ENCODE peak calls at places on chromosomes 16 and 17, in five cellular contexts. T is IMR-90, Q is H9, I is neuronal stem cell, P is mesenchymal stem cell. M is an unnamed sample.
A peak's percentile ranks its signal among the peaks of the same experiment; 100 is the strongest.

GRCh38 chr17:78416791-78417530 is 38.5 kb downstream of the PGS1 start:
- DNase-seq in T (no peak), Q (no peak), I (no peak), P (peak; percentile 95), M (no peak)

GRCh38 chr17:78462148-78462547 is 83.7 kb downstream of the PGS1 start:
- DNase-seq in T (no peak), Q (no peak), I (no peak), P (no peak), M (no peak)

GRCh38 chr17:48834973-48835372 is 4.1 kb downstream of the CALCOCO2 start:
- DNase-seq in T (no peak), Q (no peak), I (no peak), P (no peak), M (no peak)

GRCh38 chr16:85235988-85236831 is 123.9 kb upstream of the CIBAR2 start:
- DNase-seq in T (no peak), Q (no peak), I (no peak), P (peak; percentile 67), M (no peak)

GRCh38 chr17:27993723-27994310 is 48.7 kb upstream of the NLK start:
- DNase-seq in T (no peak), Q (no peak), I (no peak), P (no peak), M (no peak)

GRCh38 chr17:2023692-2024571 is 1.2 kb downstream of the RTN4RL1 start:
- DNase-seq in T (peak; percentile 41), Q (peak; percentile 92), I (peak; percentile 93), P (peak; percentile 43), M (peak; percentile 97)

GRCh38 chr17:58184308-58184985 is 8.1 kb upstream of the EPX start:
- DNase-seq in T (peak; percentile 47), Q (peak; percentile 88), I (peak; percentile 15), P (no peak), M (peak; percentile 88)

GRCh38 chr16:24568392-24568791 is 29.0 kb downstream of the RBBP6 start:
- DNase-seq in T (peak; percentile 43), Q (no peak), I (no peak), P (no peak), M (no peak)

GRCh38 chr16:16166952-16167351 is 56.3 kb downstream of the ABCC6 start:
- DNase-seq in T (no peak), Q (no peak), I (no peak), P (no peak), M (no peak)

GRCh38 chr16:86566966-86567700 is 504 bp downstream of the FOXC2 start:
- DNase-seq in T (peak; percentile 62), Q (peak; percentile 67), I (no peak), P (peak; percentile 75), M (peak; percentile 64)

GRCh38 chr16:50066482-50067289 is 916 bp downstream of the HEATR3 start:
- DNase-seq in T (no peak), Q (no peak), I (peak; percentile 24), P (no peak), M (no peak)

GRCh38 chr17:5788266-5788900 is 204.1 kb upstream of the NLRP1 start:
- DNase-seq in T (peak; percentile 75), Q (no peak), I (no peak), P (peak; percentile 61), M (peak; percentile 81)

GRCh38 chr17:62807812-62808575 is at the start of gene MARCHF10:
- DNase-seq in T (no peak), Q (peak; percentile 80), I (peak; percentile 60), P (no peak), M (peak; percentile 42)

GRCh38 chr16:31108035-31108793 is at the start of gene BCKDK:
- DNase-seq in T (peak; percentile 60), Q (peak; percentile 80), I (peak; percentile 51), P (peak; percentile 57), M (peak; percentile 65)

GRCh38 chr17:1759529-1759928 is 2.3 kb upstream of the SERPINF1 start:
- DNase-seq in T (no peak), Q (no peak), I (no peak), P (no peak), M (no peak)

GRCh38 chr17:2094891-2095535 is 40.1 kb downstream of the HIC1 start:
- DNase-seq in T (peak; percentile 75), Q (peak; percentile 50), I (no peak), P (peak; percentile 79), M (peak; percentile 52)

GRCh38 chr16:84514874-84515835 is 10.7 kb upstream of the MEAK7 start:
- DNase-seq in T (no peak), Q (no peak), I (no peak), P (no peak), M (no peak)

GRCh38 chr16:58127033-58127556 is 2.1 kb downstream of the CFAP20 start:
- DNase-seq in T (peak; percentile 43), Q (no peak), I (no peak), P (peak; percentile 69), M (peak; percentile 64)

GRCh38 chr17:74237321-74237720 is 23.9 kb downstream of the TTYH2 start:
- DNase-seq in T (no peak), Q (no peak), I (no peak), P (no peak), M (no peak)

GRCh38 chr16:56625140-56625942 is at the start of gene MT1E:
- DNase-seq in T (peak; percentile 76), Q (no peak), I (no peak), P (peak; percentile 84), M (peak; percentile 70)

GRCh38 chr16:66326995-66327513 is 39.4 kb upstream of the CDH5 start:
- DNase-seq in T (no peak), Q (no peak), I (no peak), P (no peak), M (peak; percentile 16)

GRCh38 chr17:71168083-71168741 is 952.6 kb upstream of the SOX9 start:
- DNase-seq in T (no peak), Q (no peak), I (no peak), P (no peak), M (no peak)

DNA sequence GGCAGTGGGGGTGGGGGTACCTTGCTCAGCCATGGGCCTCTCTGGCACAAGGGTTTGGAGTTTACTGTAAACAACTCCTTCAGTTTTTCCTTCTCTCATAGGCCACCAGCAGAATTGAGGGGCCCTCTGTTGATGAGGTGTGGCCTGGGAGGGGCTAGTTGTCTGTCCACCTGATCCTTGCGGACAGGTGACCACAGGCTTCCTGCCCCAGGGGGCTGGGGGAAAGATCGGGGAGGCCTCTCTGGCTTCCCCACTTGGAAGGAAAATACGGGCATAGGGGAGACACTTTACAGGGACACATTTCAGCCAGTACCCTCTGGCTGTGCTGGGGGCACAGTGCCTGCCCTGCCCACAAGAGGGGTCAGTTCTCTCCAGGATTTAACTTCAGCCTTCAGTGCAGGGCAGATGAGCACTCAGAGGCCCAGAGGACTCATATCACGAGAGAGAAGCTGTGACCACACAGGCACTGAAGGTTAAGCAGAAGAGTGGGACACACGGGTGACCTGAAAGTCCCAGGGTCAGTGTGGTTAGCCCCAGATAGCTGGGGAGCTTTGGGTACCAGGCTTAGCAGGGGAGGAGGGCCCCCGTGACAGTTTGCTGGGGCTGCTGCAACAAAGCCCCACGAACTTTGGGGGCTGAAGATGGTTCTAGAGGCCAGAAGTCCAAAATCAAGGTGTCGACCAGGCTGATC is 245.9 kb downstream of the SEC14L1 start:
- DNase-seq in T (no peak), Q (no peak), I (no peak), P (no peak), M (no peak)
- H3K27ac ChIP-seq in T (peak overlapping the region; percentile 58), Q (no peak overlapping the region), I (no peak overlapping the region), P (no peak overlapping the region), M (no peak overlapping the region)

DNA sequence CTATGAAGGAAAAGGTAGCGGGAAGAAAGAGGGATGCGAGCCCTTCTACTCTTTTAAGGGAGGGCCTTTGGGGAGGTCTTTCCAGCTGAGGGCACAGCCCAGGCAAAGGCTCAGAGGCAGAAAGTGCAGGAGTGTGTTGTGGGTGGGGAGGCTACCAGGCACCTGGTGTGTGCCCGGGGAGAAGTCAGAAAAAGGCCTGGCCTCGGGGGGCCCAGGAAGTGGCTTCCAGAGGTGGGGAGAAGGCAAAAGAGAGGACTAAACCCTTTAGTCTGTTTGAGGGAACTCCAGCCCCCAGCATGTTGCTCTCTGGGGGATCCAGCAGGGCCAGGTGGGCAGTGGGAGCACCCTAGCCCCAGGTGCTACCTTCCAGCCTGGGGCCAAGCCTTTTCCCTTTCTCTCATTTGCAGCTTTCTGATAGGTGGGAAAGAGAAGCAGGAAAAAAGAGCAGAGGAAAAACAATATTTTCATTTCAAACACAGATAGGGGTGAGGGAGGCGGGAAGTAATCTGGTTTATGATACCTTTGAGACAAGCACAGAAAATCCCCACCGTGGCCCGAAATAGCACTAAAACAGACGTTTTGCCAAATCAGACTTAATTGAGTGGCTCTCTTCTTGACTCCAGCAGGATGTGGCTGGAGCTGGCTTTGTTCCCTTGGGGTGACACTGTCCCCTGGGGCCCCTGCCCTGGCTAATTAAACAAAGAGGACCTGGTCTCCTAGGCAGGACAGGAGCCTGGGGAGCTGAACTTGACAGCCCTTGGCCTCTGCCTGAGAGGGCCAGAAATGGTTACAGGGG is 10.4 kb downstream of the RAI1 start:
- DNase-seq in T (no peak), Q (no peak), I (no peak), P (peak; percentile 57), M (no peak)
- H3K4ac ChIP-seq in T (peak overlapping the region; percentile 51), Q (no peak overlapping the region), I (no peak overlapping the region), P (peak overlapping the region; percentile 65), M (no peak overlapping the region)

DNA sequence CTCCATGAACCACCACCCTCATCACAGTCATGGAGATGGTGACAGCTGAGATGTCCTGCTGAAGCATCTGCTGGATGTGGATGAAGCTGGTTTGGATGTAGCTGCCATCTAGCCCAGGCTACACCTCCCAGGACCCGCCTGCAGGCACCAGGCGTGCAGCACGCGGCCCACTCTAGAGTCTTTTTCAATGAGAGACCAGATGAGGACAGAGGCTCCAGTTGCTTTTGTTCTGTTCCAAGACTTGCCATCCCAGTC is 102.1 kb downstream of the ZNF778 start:
- DNase-seq in T (no peak), Q (no peak), I (no peak), P (no peak), M (no peak)
- H3K27ac ChIP-seq in T (peak overlapping the region; percentile 83), Q (no peak overlapping the region), I (no peak overlapping the region), P (peak overlapping the region; percentile 87), M (no peak overlapping the region)

GRCh38 chr17:76388966-76389888 is 4.8 kb downstream of the SPHK1 start:
- DNase-seq in T (no peak), Q (peak; percentile 78), I (no peak), P (no peak), M (no peak)

GRCh38 chr17:76386966-76387765 is 2.8 kb downstream of the SPHK1 start:
- DNase-seq in T (no peak), Q (no peak), I (no peak), P (no peak), M (no peak)

GRCh38 chr17:76391200-76391715 is 6.8 kb downstream of the SPHK1 start:
- DNase-seq in T (no peak), Q (no peak), I (no peak), P (no peak), M (no peak)

GRCh38 chr17:76385892-76386786 is 1.7 kb downstream of the SPHK1 start:
- DNase-seq in T (peak; percentile 78), Q (peak; percentile 90), I (peak; percentile 68), P (peak; percentile 79), M (peak; percentile 86)

DNA sequence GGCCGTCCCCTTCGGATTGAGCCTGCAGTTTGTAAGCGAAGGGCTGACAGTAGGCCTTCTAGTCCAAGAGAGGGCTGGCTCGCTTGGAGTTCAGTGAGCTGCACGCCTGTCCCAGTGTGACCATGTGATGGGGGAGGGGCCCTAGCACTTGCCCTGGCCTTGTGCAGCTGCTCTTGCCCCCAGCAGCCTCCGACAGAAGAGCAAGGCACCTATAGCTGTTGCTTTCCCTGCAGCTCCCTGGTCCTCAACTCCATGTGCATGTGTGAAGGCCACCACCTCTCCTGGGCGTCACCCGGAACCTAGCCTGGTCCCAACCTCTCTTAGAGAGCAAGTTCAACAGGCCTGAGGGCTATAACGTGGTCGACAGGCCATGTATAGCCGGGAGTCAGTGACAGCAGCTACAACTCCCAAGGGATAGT is 5.6 kb downstream of the SPHK1 start:
- DNase-seq in T (peak; percentile 28), Q (peak; percentile 72), I (no peak), P (no peak), M (no peak)
- H3K4ac ChIP-seq in T (no peak overlapping the region), Q (no peak overlapping the region), I (no peak overlapping the region), P (no peak overlapping the region), M (no peak overlapping the region)